ENCODE peak calls at places on chromosomes 16 and 17, in nine cellular contexts. Z is WERI-Rb-1; Y is ascending aorta; I is HL-60; R is esophagus squamous epithelium; L is cardiac muscle cell; M is naive thymus-derived CD4-positive, alpha-beta T cell; H is fibroblast of lung; E is RWPE1. B is an unnamed sample.

GRCh38 chr17:49482144-49482817 is 12.8 kb upstream of the NGFR start:
- DNase-seq in R (no peak), I (peak; percentile 28), M (no peak), L (no peak), Y (no peak), Z (no peak), H (no peak), E (no peak), B (peak; percentile 16)

GRCh38 chr16:71254832-71255560 is 24.5 kb upstream of the HYDIN start:
- DNase-seq in E (no peak), M (no peak), R (no peak), H (no peak), I (no peak), L (no peak), Z (no peak), Y (no peak), B (no peak)

GRCh38 chr17:57999496-58000017 is 7.5 kb downstream of the SRSF1 start:
- DNase-seq in Z (no peak), H (peak; percentile 58), E (no peak), R (no peak), I (no peak), Y (no peak), L (peak; percentile 75), M (peak; percentile 67), B (peak; percentile 79)

GRCh38 chr17:81342700-81343070 is 47.6 kb upstream of the SLC38A10 start:
- DNase-seq in Y (no peak), R (no peak), I (no peak), H (peak; percentile 50), L (no peak), M (no peak), E (no peak), Z (peak; percentile 60), B (no peak)

GRCh38 chr17:10061131-10061581 is 137.2 kb downstream of the GAS7 start:
- DNase-seq in L (no peak), R (no peak), I (no peak), E (no peak), Y (peak; percentile 78), H (no peak), M (no peak), Z (no peak), B (no peak)

GRCh38 chr17:42843358-42843934 is 934 bp upstream of the AOC2 start:
- DNase-seq in E (peak; percentile 78), R (no peak), M (no peak), Z (peak; percentile 63), H (peak; percentile 54), L (peak; percentile 63), Y (no peak), I (no peak), B (peak; percentile 74)

GRCh38 chr17:8176197-8176940 is at the start of gene TMEM107:
- DNase-seq in Y (peak; percentile 94), Z (peak; percentile 91), I (no peak), H (peak; percentile 75), L (peak; percentile 92), M (peak; percentile 89), R (no peak), E (peak; percentile 76), B (peak; percentile 72)

GRCh38 chr16:19522369-19523159 is 666 bp upstream of the GDE1 start:
- DNase-seq in L (no peak), Z (no peak), E (no peak), M (no peak), H (no peak), Y (no peak), I (no peak), R (no peak), B (no peak)

GRCh38 chr17:63774141-63774981 is at the start of gene DDX42:
- DNase-seq in R (peak; percentile 41), Y (peak; percentile 93), E (peak; percentile 56), I (no peak), L (peak; percentile 77), M (peak; percentile 89), Z (peak; percentile 96), H (peak; percentile 68), B (peak; percentile 54)

GRCh38 chr17:17819561-17819995 is 17.2 kb downstream of the SREBF1 start:
- DNase-seq in I (no peak), E (peak; percentile 81), Z (no peak), L (no peak), M (peak; percentile 33), H (peak; percentile 89), R (no peak), Y (peak; percentile 81), B (peak; percentile 92)

DNA sequence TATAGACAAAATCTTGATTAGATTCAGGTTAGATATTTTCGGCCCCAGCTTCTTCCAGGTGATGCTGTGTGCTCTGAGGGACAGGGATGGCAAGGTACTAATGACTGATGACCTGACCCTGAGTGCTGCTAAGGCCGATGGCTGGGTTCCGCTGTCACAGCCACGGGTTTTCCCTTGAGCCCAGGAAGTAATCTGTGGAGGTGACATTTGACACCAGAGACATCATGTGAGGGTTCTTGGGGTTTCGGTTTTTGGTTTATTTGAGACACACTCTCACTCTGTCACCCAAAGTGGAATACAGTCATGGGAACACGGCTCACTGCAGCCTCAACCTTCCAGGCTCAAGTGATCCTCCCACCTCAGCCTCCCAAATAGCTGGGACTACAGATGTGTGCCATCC is 9.8 kb downstream of the OTOP3 start:
- DNase-seq in H (no peak), M (no peak), I (no peak), R (no peak), E (no peak), Z (no peak), L (no peak), Y (no peak), B (no peak)
- H3K27ac ChIP-seq in H (no peak overlapping the region), M (no peak overlapping the region), I (no peak overlapping the region), R (no peak overlapping the region), E (no peak overlapping the region), Z (no peak overlapping the region), L (no peak overlapping the region), Y (no peak overlapping the region), B (no peak overlapping the region)

DNA sequence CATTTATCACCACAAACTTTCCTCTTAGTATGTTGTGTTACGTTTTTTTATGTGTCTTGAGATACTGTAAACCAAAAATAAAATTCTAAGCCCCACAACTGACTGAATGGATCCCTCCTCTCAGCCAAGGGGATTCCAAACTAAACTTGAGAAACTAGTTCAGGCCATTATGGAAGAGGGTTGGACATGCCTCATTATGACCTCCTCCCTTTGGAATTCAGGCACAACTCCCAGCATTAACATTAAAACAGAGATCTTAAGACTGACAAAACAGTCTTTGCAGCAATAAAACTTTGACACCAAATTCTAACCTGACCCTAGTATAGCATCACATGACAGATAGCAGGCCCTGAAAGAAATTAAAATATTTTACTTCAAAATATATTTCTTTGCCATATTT is 51.1 kb upstream of the SLC47A1 start:
- DNase-seq in L (no peak), R (no peak), E (peak; percentile 24), H (peak; percentile 68), Z (no peak), M (no peak), Y (no peak), I (no peak), B (peak; percentile 53)
- H3K27ac ChIP-seq in L (no peak overlapping the region), R (peak overlapping the region; percentile 65), E (no peak overlapping the region), H (no peak overlapping the region), Z (no peak overlapping the region), M (no peak overlapping the region), Y (peak overlapping the region; percentile 50), I (no peak overlapping the region), B (no peak overlapping the region)

GRCh38 chr17:76336756-76337412 is 16.8 kb downstream of the PRPSAP1 start:
- DNase-seq in I (no peak), H (no peak), L (no peak), Y (no peak), R (no peak), Z (no peak), M (no peak), E (no peak), B (no peak)
- H3K27ac ChIP-seq in I (no peak overlapping the region), H (no peak overlapping the region), L (peak overlapping the region; percentile 63), Y (no peak overlapping the region), R (no peak overlapping the region), Z (no peak overlapping the region), M (no peak overlapping the region), E (no peak overlapping the region), B (no peak overlapping the region)

DNA sequence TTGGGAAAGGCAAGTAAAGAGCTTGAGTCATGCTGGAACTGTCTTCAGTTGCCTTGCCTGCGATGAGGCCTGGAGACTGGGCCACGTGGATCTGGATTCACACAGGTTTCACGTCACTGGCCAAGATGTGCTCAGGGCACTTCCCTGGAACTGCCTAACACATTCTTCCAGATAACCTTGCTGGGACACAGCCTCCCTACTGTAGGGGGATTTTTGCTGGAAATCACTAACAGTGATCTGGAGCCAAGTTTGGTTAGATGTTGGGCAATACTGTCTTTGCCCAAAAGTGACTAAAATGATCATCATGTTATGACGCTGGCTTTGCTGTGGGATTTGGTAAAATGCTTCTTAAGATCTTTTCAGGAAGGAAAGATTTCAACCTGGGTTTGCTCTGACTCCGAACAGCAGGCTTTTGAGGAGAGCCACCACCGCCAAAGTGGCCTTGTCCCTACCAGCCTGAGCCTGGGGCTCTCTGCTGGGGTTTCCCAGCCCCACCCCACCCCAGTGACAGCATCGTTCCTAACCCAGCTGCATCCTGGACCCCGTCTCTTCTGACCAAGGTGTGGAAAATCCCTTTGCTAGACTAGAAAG is 14.7 kb downstream of the C1QTNF1 start:
- DNase-seq in Z (no peak), Y (peak; percentile 85), E (peak; percentile 65), I (no peak), M (no peak), H (peak; percentile 86), L (no peak), R (no peak), B (peak; percentile 96)
- H3K27ac ChIP-seq in Z (no peak overlapping the region), Y (peak overlapping the region; percentile 57), E (peak overlapping the region; percentile 95), I (no peak overlapping the region), M (no peak overlapping the region), H (peak overlapping the region; percentile 81), L (no peak overlapping the region), R (peak overlapping the region; percentile 74), B (peak overlapping the region; percentile 77)

GRCh38 chr16:84840687-84841627 is 21.2 kb downstream of the CRISPLD2 start:
- DNase-seq in R (no peak), Z (no peak), H (no peak), E (no peak), I (no peak), L (no peak), Y (no peak), M (no peak), B (no peak)
- H3K27ac ChIP-seq in R (peak overlapping the region; percentile 79), Z (no peak overlapping the region), H (no peak overlapping the region), E (no peak overlapping the region), I (no peak overlapping the region), L (no peak overlapping the region), Y (no peak overlapping the region), M (no peak overlapping the region), B (no peak overlapping the region)

B was measured in IMR-90.